ENCODE peak calls at places on chromosomes 11 and 22, in seven cellular contexts. P, H, W, Y, Z, K and C are unnamed samples.

GRCh38 chr11:8709002-8709672 is 26.5 kb downstream of the RPL27A start:
- DNase-seq in P (no peak), H (no peak), W (no peak), Y (peak), Z (peak), K (no peak), C (no peak)

GRCh38 chr11:48170840-48171233 is 45.8 kb upstream of the OR4B1 start:
- DNase-seq in P (peak), H (no peak), W (no peak), Y (no peak), Z (peak), K (no peak), C (peak)

GRCh38 chr11:46392421-46393230 is 1.1 kb upstream of the CHRM4 start:
- DNase-seq in P (peak), H (peak), W (peak), Y (peak), Z (peak), K (peak), C (peak)

GRCh38 chr11:125404811-125405481 is 91.1 kb downstream of the FEZ1 start:
- DNase-seq in P (peak), H (peak), W (peak), Y (peak), Z (peak), K (peak), C (peak)

GRCh38 chr11:111663820-111664219 is 61.6 kb downstream of the SIK2 start:
- DNase-seq in P (no peak), H (peak), W (no peak), Y (no peak), Z (no peak), K (no peak), C (peak)

GRCh38 chr11:79382301-79382700 is 58.5 kb downstream of the TENM4 start:
- DNase-seq in P (no peak), H (no peak), W (no peak), Y (no peak), Z (no peak), K (no peak), C (no peak)

GRCh38 chr22:28817919-28818859 is 17.8 kb upstream of the XBP1 start:
- DNase-seq in P (no peak), H (no peak), W (no peak), Y (no peak), Z (no peak), K (no peak), C (no peak)

GRCh38 chr11:114060402-114061052 is 1.0 kb downstream of the ZBTB16 start:
- DNase-seq in P (peak), H (no peak), W (no peak), Y (no peak), Z (peak), K (no peak), C (peak)

GRCh38 chr11:44619931-44620725 is 54.7 kb downstream of the CD82 start:
- DNase-seq in P (no peak), H (no peak), W (no peak), Y (no peak), Z (no peak), K (no peak), C (no peak)

GRCh38 chr11:67614730-67615454 is 8.2 kb downstream of the NDUFV1 start:
- DNase-seq in P (no peak), H (no peak), W (no peak), Y (no peak), Z (no peak), K (no peak), C (no peak)